ENCODE peak calls at places on chromosomes 16 and 17, in five cellular contexts. T, X, J, C and Y are unnamed samples.

GRCh38 chr17:9217151-9218067 is 196.1 kb downstream of the NTN1 start:
- DNase-seq in T (peak), J (no peak), C (no peak), X (no peak), Y (no peak)

GRCh38 chr16:67703626-67704025 is 15.5 kb downstream of the GFOD2 start:
- DNase-seq in X (peak), T (no peak), J (no peak), C (no peak), Y (no peak)

GRCh38 chr16:50695017-50696000 is 1.9 kb downstream of the NOD2 start:
- DNase-seq in C (no peak), X (no peak), J (no peak), T (no peak), Y (peak)

GRCh38 chr16:89297870-89298545 is 80.5 kb downstream of the ZNF778 start:
- DNase-seq in C (no peak), X (no peak), T (no peak), J (no peak), Y (peak)

GRCh38 chr17:2547176-2547575 is 35.5 kb upstream of the METTL16 start:
- DNase-seq in C (no peak), T (peak), X (no peak), J (no peak), Y (no peak)

GRCh38 chr17:61323696-61324539 is 75.7 kb upstream of the TBX2 start:
- DNase-seq in C (no peak), J (no peak), X (no peak), T (peak), Y (no peak)

GRCh38 chr16:67883872-67884261 is 818 bp upstream of the NRN1L start:
- DNase-seq in C (peak), J (no peak), X (peak), T (peak), Y (no peak)

GRCh38 chr17:74212913-74213791 is at the start of gene TTYH2:
- DNase-seq in C (peak), X (peak), T (peak), J (peak), Y (peak)

GRCh38 chr17:81468111-81468764 is 44.4 kb downstream of the ACTG1 start:
- DNase-seq in C (no peak), X (no peak), T (no peak), J (no peak), Y (no peak)